ENCODE peak calls at places on chromosome 6, in five cellular contexts. B is NT2/D1, U is astrocyte of the cerebellum, W is neural crest cell, J is substantia nigra. E is an unnamed sample.

GRCh38 chr6:69974193-69974592 is 107.8 kb downstream of the COL19A1 start:
- DNase-seq in W (no peak), U (no peak), B (no peak), J (no peak), E (peak; percentile 44)

GRCh38 chr6:113293106-113293505 is 564.0 kb upstream of the MARCKS start:
- DNase-seq in U (no peak), B (no peak), J (no peak), W (no peak), E (peak; percentile 26)

GRCh38 chr6:114747995-114748625 is 405.3 kb upstream of the HS3ST5 start:
- DNase-seq in W (peak; percentile 59), J (peak; percentile 29), B (peak; percentile 2), U (peak; percentile 62), E (peak; percentile 60)

GRCh38 chr6:3825331-3825831 is 23.8 kb upstream of the FAM50B start:
- DNase-seq in B (no peak), J (peak; percentile 25), W (peak; percentile 16), U (no peak), E (peak; percentile 71)

GRCh38 chr6:166084951-166085350 is 82.7 kb downstream of the TBXT start:
- DNase-seq in B (no peak), J (no peak), W (no peak), U (no peak), E (no peak)

GRCh38 chr6:115753446-115753845 is 307.2 kb downstream of the FRK start:
- DNase-seq in B (no peak), U (no peak), W (no peak), J (no peak), E (peak; percentile 55)

GRCh38 chr6:124887872-124888580 is 74.2 kb upstream of the RNF217 start:
- DNase-seq in J (no peak), B (no peak), U (no peak), W (no peak), E (no peak)

GRCh38 chr6:134680021-134680420 is 269.9 kb downstream of the ALDH8A1 start:
- DNase-seq in J (no peak), W (no peak), U (no peak), B (no peak), E (no peak)

E was measured in RPMI7951.